ENCODE peak calls at places on chromosome X, in four cellular contexts. W, P, M and K are unnamed samples.

GRCh38 chrX:101442095-101442494 is 34.1 kb downstream of the HNRNPH2 start:
- DNase-seq in W (no peak), P (no peak), M (no peak), K (no peak)

GRCh38 chrX:153321381-153322105 is at the start of gene PNMA6F:
- DNase-seq in W (no peak), P (no peak), M (no peak), K (no peak)

GRCh38 chrX:100615015-100615414 is 21.6 kb downstream of the TSPAN6 start:
- DNase-seq in W (no peak), P (peak; percentile 20), M (peak; percentile 18), K (peak; percentile 34)

GRCh38 chrX:108167211-108167872 is 75.8 kb downstream of the ATG4A start:
- DNase-seq in W (no peak), P (no peak), M (no peak), K (peak; percentile 1)

GRCh38 chrX:151973851-151974335 is 583 bp downstream of the GABRE start:
- DNase-seq in W (peak; percentile 23), P (no peak), M (peak; percentile 21), K (no peak)

GRCh38 chrX:44944894-44945293 is 71.9 kb downstream of the KDM6A start:
- DNase-seq in W (no peak), P (no peak), M (no peak), K (no peak)

GRCh38 chrX:71164071-71164470 is 19.4 kb downstream of the NLGN3 start:
- DNase-seq in W (no peak), P (no peak), M (no peak), K (no peak)

GRCh38 chrX:129932792-129933321 is 26.9 kb downstream of the UTP14A start:
- DNase-seq in W (no peak), P (no peak), M (peak; percentile 26), K (no peak)

GRCh38 chrX:24870143-24870542 is 145.6 kb downstream of the ARX start:
- DNase-seq in W (no peak), P (no peak), M (no peak), K (no peak)

GRCh38 chrX:154411322-154411980 is at the start of gene TAFAZZIN:
- DNase-seq in W (peak; percentile 89), P (no peak), M (peak; percentile 84), K (peak; percentile 13)

GRCh38 chrX:8346060-8346459 is 118.6 kb upstream of the VCX3B start:
- DNase-seq in W (no peak), P (no peak), M (no peak), K (no peak)

GRCh38 chrX:123920065-123920785 is 41.3 kb upstream of the STAG2 start:
- DNase-seq in W (no peak), P (no peak), M (no peak), K (peak; percentile 2)

GRCh38 chrX:40685352-40685918 is 38.1 kb upstream of the CXorf38 start:
- DNase-seq in W (no peak), P (no peak), M (no peak), K (no peak)

GRCh38 chrX:49282647-49283011 is 13.0 kb downstream of the PPP1R3F start:
- DNase-seq in W (no peak), P (no peak), M (no peak), K (no peak)

GRCh38 chrX:132909643-132910042 is 48.8 kb downstream of the HS6ST2 start:
- DNase-seq in W (no peak), P (no peak), M (no peak), K (no peak)

GRCh38 chrX:1394731-1395501 is 3.0 kb upstream of the SLC25A6 start:
- DNase-seq in W (no peak), P (no peak), M (no peak), K (no peak)